ENCODE peak calls at places on chromosomes 12 and 14, in eight cellular contexts. J, H, U, V, Q, M, F and T are unnamed samples.

GRCh38 chr14:104048758-104049496 is 36.6 kb upstream of the ASPG start:
- DNase-seq in J (no peak), H (no peak), U (no peak), V (no peak), Q (no peak), M (peak; percentile 66), F (no peak), T (no peak)

GRCh38 chr14:66395300-66395699 is 90.9 kb upstream of the CCDC196 start:
- DNase-seq in J (no peak), H (no peak), U (no peak), V (no peak), Q (no peak), M (no peak), F (no peak), T (no peak)

GRCh38 chr12:18296201-18296908 is 35.0 kb downstream of the PIK3C2G start:
- DNase-seq in J (no peak), H (no peak), U (no peak), V (peak; percentile 36), Q (no peak), M (peak; percentile 12), F (no peak), T (no peak)

GRCh38 chr12:32062841-32063240 is 43.8 kb upstream of the BICD1 start:
- DNase-seq in J (no peak), H (no peak), U (no peak), V (no peak), Q (no peak), M (no peak), F (no peak), T (no peak)

GRCh38 chr14:69798339-69798735 is 1.3 kb upstream of the SLC10A1 start:
- DNase-seq in J (no peak), H (no peak), U (no peak), V (no peak), Q (no peak), M (no peak), F (no peak), T (no peak)

GRCh38 chr12:113432976-113433375 is 10.8 kb downstream of the SDSL start:
- DNase-seq in J (no peak), H (no peak), U (no peak), V (no peak), Q (no peak), M (no peak), F (no peak), T (no peak)

GRCh38 chr12:3456809-3457208 is 34.2 kb upstream of the PRMT8 start:
- DNase-seq in J (no peak), H (peak; percentile 90), U (no peak), V (no peak), Q (peak; percentile 76), M (no peak), F (no peak), T (peak; percentile 25)

GRCh38 chr12:32098112-32098511 is 8.5 kb upstream of the BICD1 start:
- DNase-seq in J (no peak), H (no peak), U (no peak), V (no peak), Q (no peak), M (no peak), F (no peak), T (no peak)

GRCh38 chr14:58572092-58572853 is 65.5 kb upstream of the DACT1 start:
- DNase-seq in J (no peak), H (no peak), U (no peak), V (no peak), Q (no peak), M (peak; percentile 35), F (no peak), T (no peak)

DNA sequence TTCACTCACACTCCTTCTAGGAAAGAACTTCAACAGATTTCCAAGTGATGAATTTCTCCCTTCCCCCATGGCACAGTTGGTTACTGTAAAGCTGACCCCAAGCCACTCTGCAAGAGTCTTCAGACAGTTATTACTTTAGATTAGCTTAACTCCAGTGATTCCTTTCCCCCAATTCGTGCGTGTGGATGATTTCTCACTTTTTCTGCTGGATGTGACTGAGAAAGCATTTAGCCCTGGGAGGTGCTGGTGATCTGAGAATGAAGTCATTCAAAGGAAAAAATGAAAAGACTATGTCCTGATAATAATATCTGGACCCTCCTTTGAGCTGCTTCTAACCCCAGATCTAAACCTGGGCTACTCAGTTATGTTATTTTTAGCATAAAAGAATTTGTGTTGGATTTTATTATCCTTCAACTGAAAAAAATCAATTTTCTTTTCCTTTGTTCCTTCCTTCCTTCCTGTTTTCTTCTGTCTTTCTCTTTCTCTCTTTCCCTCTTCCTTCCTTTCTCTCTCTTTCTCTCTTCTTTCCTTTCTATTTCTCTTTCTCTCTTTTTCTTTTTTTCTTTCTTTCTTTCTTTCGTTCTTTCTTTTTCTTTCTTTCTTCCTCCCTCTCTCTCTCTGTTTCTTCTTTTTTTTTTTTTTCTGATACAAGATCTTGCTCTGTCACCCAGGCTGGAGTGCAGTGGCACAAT is 47.6 kb upstream of the PPP1R12A start:
- DNase-seq in J (no peak), H (no peak), U (no peak), V (no peak), Q (no peak), M (no peak), F (no peak), T (no peak)
- TF ChIP-seq CTCF in J (no peak), H (no peak), U (no peak), V (no peak), Q (no peak), M (no peak), F (no peak), T (no peak)

DNA sequence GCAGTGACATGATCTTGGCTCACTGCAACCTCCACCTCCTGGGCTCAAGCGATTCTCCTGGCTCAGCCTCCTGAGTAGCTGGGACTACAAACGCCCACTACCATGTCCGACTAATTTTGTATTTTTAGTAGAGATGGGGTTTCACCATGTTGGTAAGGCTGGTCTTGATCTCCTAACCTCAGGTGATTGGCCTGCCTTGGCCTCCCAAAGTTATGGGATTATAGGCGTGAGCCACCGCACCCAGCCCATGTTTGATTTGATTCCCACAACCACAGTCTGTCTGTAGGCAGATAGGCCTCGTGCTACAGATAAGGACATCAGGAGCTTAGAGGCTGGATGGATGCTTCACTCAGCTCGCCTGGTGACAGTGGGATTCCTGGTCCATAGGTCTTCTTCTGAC is 23.0 kb downstream of the EML1 start:
- DNase-seq in J (no peak), H (no peak), U (no peak), V (no peak), Q (no peak), M (no peak), F (no peak), T (no peak)
- TF ChIP-seq CTCF in J (no peak), H (no peak), U (no peak), V (no peak), Q (no peak), M (no peak), F (no peak), T (no peak)

GRCh38 chr12:27996761-27997160 is 24.2 kb upstream of the PTHLH start:
- DNase-seq in J (no peak), H (no peak), U (no peak), V (no peak), Q (no peak), M (no peak), F (no peak), T (no peak)
- TF ChIP-seq CTCF in J (no peak), H (no peak), U (no peak), V (no peak), Q (no peak), M (no peak), F (no peak), T (no peak)

DNA sequence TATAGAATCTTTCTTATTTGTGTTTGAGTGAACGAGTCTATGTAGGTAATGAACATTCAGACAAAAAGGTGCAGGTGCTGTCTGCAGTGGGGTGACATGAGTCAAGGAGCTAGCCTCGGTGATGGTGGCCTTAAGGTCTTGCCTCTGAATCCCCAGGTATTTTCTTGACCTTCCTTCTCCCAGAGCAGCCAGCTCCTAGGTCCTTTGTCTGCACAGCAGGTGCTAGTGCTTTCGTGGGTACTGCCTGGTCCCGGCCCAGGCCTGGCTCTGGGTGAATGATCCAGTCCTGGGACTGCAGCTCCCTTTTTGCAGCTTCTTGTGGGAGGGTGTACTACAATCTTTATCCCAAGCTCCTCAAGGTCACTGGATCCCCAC is 6.4 kb downstream of the VASH1 start:
- DNase-seq in J (no peak), H (no peak), U (no peak), V (no peak), Q (no peak), M (no peak), F (no peak), T (no peak)
- TF ChIP-seq CTCF in J (no peak), H (no peak), U (no peak), V (no peak), Q (no peak), M (no peak), F (no peak), T (no peak)

DNA sequence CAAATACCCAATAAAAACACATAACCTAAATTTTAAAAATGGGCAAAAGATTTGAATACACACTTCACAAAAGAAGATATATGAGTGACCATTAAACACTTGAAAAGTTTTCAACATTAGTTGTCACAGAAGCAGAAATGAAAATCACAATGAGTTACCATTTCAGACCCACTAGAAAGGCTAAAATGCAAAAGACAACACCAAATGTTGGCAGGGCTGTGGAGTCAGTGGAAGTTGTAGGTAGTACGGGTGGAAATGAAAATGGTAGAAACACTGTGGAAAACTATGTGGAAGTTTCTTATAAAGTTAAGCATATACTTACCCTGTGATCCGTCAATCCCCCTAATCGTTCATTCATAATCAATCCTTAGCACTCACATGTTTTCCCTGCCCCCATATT is 61.8 kb downstream of the SLC38A4 start:
- DNase-seq in J (no peak), H (no peak), U (no peak), V (no peak), Q (no peak), M (no peak), F (no peak), T (no peak)
- TF ChIP-seq CTCF in J (no peak), H (no peak), U (no peak), V (no peak), Q (no peak), M (no peak), F (no peak), T (no peak)

GRCh38 chr14:37171678-37172023 is 755 bp downstream of the SLC25A21 start:
- DNase-seq in J (no peak), H (no peak), U (no peak), V (no peak), Q (no peak), M (no peak), F (no peak), T (no peak)
- TF ChIP-seq CTCF in J (no peak), H (no peak), U (no peak), V (no peak), Q (no peak), M (no peak), F (no peak), T (no peak)

DNA sequence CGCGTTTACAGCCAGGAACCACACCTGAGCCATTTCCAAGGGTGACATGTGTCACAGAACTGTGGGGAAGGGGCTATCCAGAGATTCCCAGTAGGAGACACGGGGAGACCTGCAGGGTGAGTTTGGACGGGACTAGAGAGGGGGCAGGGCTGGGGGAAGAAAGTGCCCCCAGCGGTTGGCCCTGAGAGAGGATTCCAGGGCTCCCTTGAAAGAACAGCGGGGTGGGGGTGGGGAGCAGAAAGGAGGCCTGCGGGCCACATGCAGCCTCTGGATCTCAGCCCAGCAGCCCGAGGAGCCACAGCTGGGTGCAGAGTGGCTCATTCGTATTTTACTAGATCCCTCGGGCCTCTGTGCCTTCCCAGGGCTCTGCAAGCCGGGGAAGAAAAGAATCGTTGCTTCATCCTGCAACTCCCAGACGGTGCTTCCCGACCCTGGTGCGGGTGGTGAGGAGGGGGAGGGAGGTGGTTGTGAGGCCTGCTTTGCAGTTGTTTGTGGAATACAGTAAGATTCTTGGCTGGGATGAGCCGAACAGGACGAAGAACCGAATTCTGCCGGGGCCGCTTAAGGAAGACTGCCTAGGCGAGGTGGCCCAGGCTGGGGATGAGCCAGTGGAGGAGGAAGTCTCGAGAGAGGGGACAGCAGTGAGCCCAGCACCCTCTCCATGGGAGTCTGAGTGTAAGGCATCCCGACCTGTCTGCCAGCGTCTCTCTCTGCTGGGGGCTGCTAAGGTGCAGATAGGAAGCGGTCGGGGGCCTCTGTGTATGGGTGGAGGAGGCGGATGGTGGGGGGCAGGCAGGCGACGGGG is 36.1 kb upstream of the ANKRD9 start:
- DNase-seq in J (no peak), H (peak; percentile 79), U (no peak), V (no peak), Q (peak; percentile 51), M (peak; percentile 83), F (no peak), T (no peak)
- TF ChIP-seq CTCF in J (no peak), H (peak; percentile 31), U (no peak), V (no peak), Q (no peak), M (peak; percentile 22), F (no peak), T (no peak)